ENCODE peak calls at places on chromosomes 7 and 10, in five cellular contexts. N is prostate gland, D is thoracic aorta, K is IMR-90, B is lung. W is an unnamed sample.

GRCh38 chr10:101291254-101292193 is 62.3 kb upstream of the LBX1 start:
- DNase-seq in K (peak; percentile 23), N (peak; percentile 24), B (no peak), D (no peak), W (peak; percentile 67)

GRCh38 chr10:97631098-97631497 is 2.2 kb downstream of the MORN4 start:
- DNase-seq in B (no peak), K (peak; percentile 86), D (no peak), N (no peak), W (no peak)

GRCh38 chr10:118504044-118504944 is 91.2 kb downstream of the PRLHR start:
- DNase-seq in B (no peak), N (no peak), D (no peak), K (peak; percentile 3), W (peak; percentile 16)

GRCh38 chr10:71081912-71082311 is 130.5 kb upstream of the UNC5B start:
- DNase-seq in D (no peak), B (peak; percentile 28), K (no peak), N (no peak), W (peak; percentile 21)

GRCh38 chr7:105637755-105638154 is 56.5 kb upstream of the EFCAB10 start:
- DNase-seq in K (no peak), N (no peak), D (no peak), B (no peak), W (no peak)

GRCh38 chr7:36487756-36488336 is 98.2 kb downstream of the ANLN start:
- DNase-seq in B (no peak), D (no peak), K (peak; percentile 68), N (peak; percentile 33), W (peak; percentile 55)

GRCh38 chr10:47296111-47296894 is 3.7 kb upstream of the GDF10 start:
- DNase-seq in D (no peak), N (no peak), B (no peak), K (no peak), W (no peak)

GRCh38 chr10:68231106-68231901 is 609 bp downstream of the ATOH7 start:
- DNase-seq in B (peak; percentile 44), N (peak; percentile 19), D (no peak), K (peak; percentile 76), W (peak; percentile 94)

GRCh38 chr7:158682456-158682855 is 22.1 kb downstream of the NCAPG2 start:
- DNase-seq in N (no peak), D (no peak), B (no peak), K (no peak), W (no peak)

GRCh38 chr10:19031763-19032162 is 16.8 kb upstream of the MALRD1 start:
- DNase-seq in N (no peak), K (no peak), D (no peak), B (no peak), W (no peak)

GRCh38 chr7:142855756-142856564 is 1.1 kb downstream of the EPHB6 start:
- DNase-seq in N (peak; percentile 70), K (no peak), D (no peak), B (peak; percentile 69), W (no peak)

GRCh38 chr10:62459072-62459471 is 84.9 kb downstream of the ZNF365 start:
- DNase-seq in K (peak; percentile 85), N (no peak), B (no peak), D (no peak), W (no peak)

GRCh38 chr7:95471076-95471475 is 14.7 kb upstream of the ASB4 start:
- DNase-seq in K (no peak), N (no peak), D (no peak), B (no peak), W (no peak)

GRCh38 chr10:126387041-126387908 is 1.0 kb downstream of the ADAM12 start:
- DNase-seq in N (peak; percentile 58), D (no peak), B (peak; percentile 49), K (peak; percentile 72), W (peak; percentile 47)

DNA sequence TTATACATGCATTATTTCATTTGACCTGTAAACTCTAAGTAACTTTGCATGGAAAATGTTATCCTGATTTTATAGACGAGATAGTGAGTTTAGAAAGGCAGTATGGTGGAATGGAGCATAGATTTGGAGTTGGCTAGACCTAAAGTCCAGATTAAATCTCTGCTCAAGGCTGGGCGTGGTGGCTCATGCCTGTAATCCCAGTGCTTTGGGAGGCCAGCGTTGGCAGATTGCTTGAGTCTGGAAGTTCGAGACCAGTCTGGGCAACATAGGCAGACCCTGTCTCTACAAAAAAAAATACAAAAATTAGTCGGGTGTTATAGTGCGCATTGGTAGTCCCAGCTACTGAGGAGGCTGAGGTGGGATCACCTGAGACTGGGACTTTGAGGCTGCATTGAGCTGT is 9.4 kb downstream of the PTEN start:
- DNase-seq in B (no peak), D (no peak), N (no peak), K (no peak), W (no peak)
- H3K4me1 ChIP-seq in B (peaks cover 8% of the 10 kb centered on the region), D (peaks cover 80% of the 10 kb centered on the region), N (no peaks in the 10 kb centered on the region), K (peaks cover 3% of the 10 kb centered on the region), W (peaks cover 8% of the 10 kb centered on the region)

DNA sequence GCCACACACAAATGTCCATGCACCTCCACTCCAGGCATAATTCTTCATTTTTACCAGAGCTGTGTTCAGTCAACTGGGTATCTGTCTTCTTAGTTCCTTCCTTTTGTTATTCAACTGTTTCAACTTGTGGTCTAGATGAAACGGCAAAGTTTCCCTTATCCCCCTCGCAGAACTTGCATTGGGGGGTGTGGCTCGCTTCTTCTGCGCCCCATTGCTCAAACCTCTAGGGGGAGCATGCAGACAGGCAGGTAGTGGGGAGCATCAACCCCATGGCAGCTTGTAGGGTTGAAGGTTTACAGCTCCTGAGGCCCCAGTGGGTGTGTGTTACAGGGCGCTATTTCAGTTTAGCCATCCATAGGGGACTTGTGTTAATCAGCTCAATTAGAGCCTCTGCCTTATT is 38.3 kb upstream of the COBL start:
- DNase-seq in N (no peak), B (no peak), K (no peak), D (no peak), W (no peak)
- TF ChIP-seq CTCF in N (no peak), B (no peak), K (no peak), D (no peak), W (peak; percentile 40)

DNA sequence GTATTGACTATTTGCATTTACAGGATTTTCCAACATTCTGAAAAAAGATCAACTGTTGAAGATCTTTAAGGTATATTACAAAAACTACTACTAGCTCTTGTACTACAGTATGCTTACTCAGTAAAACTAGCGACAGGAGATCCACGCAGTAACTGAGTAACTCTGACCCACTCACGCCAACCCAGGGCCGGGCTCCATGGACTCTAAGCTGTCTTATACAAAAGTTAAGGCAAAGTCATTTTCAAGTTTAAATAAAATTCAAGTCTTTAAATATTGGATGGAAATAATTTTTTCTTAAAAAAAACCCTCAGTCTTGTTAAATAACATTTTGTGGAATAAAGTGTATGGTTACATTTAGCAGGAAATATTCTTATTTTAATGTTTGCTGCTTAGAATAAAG is 120.1 kb downstream of the LARP4B start:
- DNase-seq in K (no peak), N (no peak), D (no peak), B (no peak), W (no peak)
- H3K36me3 ChIP-seq in K (peaks cover 63% of the 10 kb centered on the region), N (peaks cover 10% of the 10 kb centered on the region), D (peaks cover 60% of the 10 kb centered on the region), B (peaks cover 64% of the 10 kb centered on the region), W (peaks cover 18% of the 10 kb centered on the region)

DNA sequence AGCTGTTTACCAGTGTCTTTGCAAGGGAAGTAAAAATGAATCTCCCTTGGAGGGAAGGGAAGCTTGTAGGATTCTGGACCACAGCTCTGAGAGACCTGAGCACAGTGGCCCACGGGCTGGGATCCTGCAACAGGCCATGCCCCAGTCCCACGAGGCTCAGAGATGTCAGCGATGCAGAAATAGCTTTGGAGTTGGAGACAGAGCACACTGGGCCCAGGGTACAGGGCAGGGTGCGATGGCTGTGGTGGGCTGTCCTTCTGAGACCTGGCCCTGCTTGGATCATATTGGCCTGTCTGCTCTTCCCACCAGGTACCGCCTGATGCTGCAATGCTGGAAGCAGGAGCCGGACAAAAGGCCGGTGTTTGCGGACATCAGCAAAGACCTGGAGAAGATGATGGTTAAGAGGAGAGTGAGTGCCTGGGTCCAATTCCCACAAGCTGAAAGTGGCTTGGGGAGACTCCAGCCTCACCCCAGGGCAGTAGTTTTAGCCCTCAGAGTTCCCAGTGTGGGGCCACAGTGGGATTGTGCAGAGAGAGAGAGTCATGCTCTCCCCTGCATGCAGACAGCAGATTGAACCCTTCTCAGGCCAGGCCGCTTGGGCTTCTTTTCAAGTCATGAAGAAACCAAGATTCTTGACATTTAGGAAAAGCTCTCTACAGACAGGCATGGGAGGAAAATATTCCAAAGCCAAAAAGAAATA is 13.5 kb upstream of the CSGALNACT2 start:
- DNase-seq in D (no peak), N (no peak), B (no peak), K (no peak), W (no peak)
- H3K4me1 ChIP-seq in D (no peaks in the 10 kb centered on the region), N (no peaks in the 10 kb centered on the region), B (peaks cover 1% of the 10 kb centered on the region), K (peaks cover 9% of the 10 kb centered on the region), W (no peaks in the 10 kb centered on the region)

GRCh38 chr7:114375914-114376313 is 38.7 kb upstream of the FOXP2 start:
- DNase-seq in N (no peak), D (no peak), B (no peak), K (no peak), W (no peak)
- TF ChIP-seq CTCF in N (no peak), D (no peak), B (no peak), K (no peak), W (no peak)

DNA sequence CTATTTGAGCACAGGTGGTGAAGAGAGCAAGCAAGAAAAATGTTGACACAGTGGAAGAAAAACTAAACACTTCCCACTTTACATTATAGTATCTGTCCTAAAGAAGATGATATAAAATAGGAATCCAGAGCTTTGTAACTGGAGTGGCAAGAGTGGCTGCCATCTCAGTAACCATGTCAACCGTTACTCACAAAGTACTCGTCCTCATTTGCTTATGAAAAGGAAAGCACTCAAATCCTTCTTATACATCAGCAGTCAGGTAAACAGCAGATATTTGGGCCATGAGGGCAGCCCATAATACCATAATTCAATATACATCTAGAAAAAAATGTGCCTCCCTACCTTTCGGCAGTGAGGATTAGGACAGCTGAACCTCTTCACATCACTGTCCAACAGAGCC is 70.0 kb downstream of the RNF216 start:
- DNase-seq in N (no peak), D (no peak), K (no peak), B (no peak), W (no peak)
- H3K36me3 ChIP-seq in N (no peaks in the 10 kb centered on the region), D (peaks cover 60% of the 10 kb centered on the region), K (peaks cover 58% of the 10 kb centered on the region), B (peaks cover 41% of the 10 kb centered on the region), W (peaks cover 5% of the 10 kb centered on the region)